ENCODE peak calls at places on chromosomes 11 and 22, in six cellular contexts. F is COR-L47, T is GM23338, L is sciatic nerve, M is ovary, C is AG10803. I is an unnamed sample.
A peak's percentile ranks its signal among the peaks of the same experiment; 100 is the strongest.

GRCh38 chr11:11537372-11537771 is 84.4 kb downstream of the GALNT18 start:
- DNase-seq in F (no peak), T (no peak), L (no peak), M (no peak), C (no peak), I (no peak)

GRCh38 chr11:128473631-128474030 is 113.7 kb downstream of the ETS1 start:
- DNase-seq in F (no peak), T (no peak), L (no peak), M (no peak), C (no peak), I (no peak)

GRCh38 chr11:77267910-77268309 is 33.6 kb downstream of the GDPD4 start:
- DNase-seq in F (no peak), T (no peak), L (no peak), M (no peak), C (peak; percentile 76), I (no peak)

GRCh38 chr11:15655552-15655951 is 540.8 kb downstream of the INSC start:
- DNase-seq in F (no peak), T (no peak), L (no peak), M (no peak), C (no peak), I (no peak)

GRCh38 chr11:126189109-126189929 is 22.1 kb downstream of the RPUSD4 start:
- DNase-seq in F (no peak), T (peak; percentile 12), L (no peak), M (no peak), C (no peak), I (no peak)

GRCh38 chr11:17430616-17431015 is 42.2 kb upstream of the KCNJ11 start:
- DNase-seq in F (no peak), T (no peak), L (no peak), M (no peak), C (no peak), I (no peak)

GRCh38 chr22:20396639-20397038 is 2.7 kb downstream of the ZNF74 start:
- DNase-seq in F (no peak), T (no peak), L (no peak), M (no peak), C (peak; percentile 67), I (no peak)

GRCh38 chr11:119372260-119373058 is 9.0 kb downstream of the USP2 start:
- DNase-seq in F (no peak), T (no peak), L (no peak), M (no peak), C (no peak), I (no peak)

GRCh38 chr11:2470495-2470894 is 25.7 kb downstream of the KCNQ1 start:
- DNase-seq in F (no peak), T (no peak), L (peak; percentile 5), M (no peak), C (no peak), I (no peak)

GRCh38 chr22:35611200-35611890 is 5.8 kb downstream of the MB start:
- DNase-seq in F (no peak), T (no peak), L (no peak), M (no peak), C (no peak), I (no peak)

GRCh38 chr11:47337229-47337924 is 15.1 kb downstream of the MYBPC3 start:
- DNase-seq in F (no peak), T (no peak), L (no peak), M (no peak), C (no peak), I (no peak)

GRCh38 chr11:107606122-107606521 is 15.2 kb downstream of the ELMOD1 start:
- DNase-seq in F (no peak), T (peak; percentile 59), L (no peak), M (no peak), C (no peak), I (no peak)

GRCh38 chr22:39472570-39473556 is 16.1 kb downstream of the MGAT3 start:
- DNase-seq in F (no peak), T (no peak), L (no peak), M (no peak), C (no peak), I (no peak)

GRCh38 chr11:61297341-61297740 is 2.2 kb upstream of the VWCE start:
- DNase-seq in F (no peak), T (no peak), L (no peak), M (peak; percentile 11), C (peak; percentile 77), I (no peak)

GRCh38 chr11:111379500-111380136 is 543 bp upstream of the POU2AF1 start:
- DNase-seq in F (no peak), T (no peak), L (no peak), M (no peak), C (no peak), I (peak; percentile 88)

GRCh38 chr22:26763633-26764295 is 106.4 kb downstream of the MIAT start:
- DNase-seq in F (peak; percentile 89), T (no peak), L (no peak), M (no peak), C (peak; percentile 83), I (peak; percentile 43)

GRCh38 chr11:35335226-35335625 is 84.1 kb downstream of the SLC1A2 start:
- DNase-seq in F (no peak), T (no peak), L (no peak), M (no peak), C (peak; percentile 89), I (no peak)

GRCh38 chr11:30478923-30479322 is 107.2 kb downstream of the MPPED2 start:
- DNase-seq in F (no peak), T (no peak), L (no peak), M (no peak), C (no peak), I (no peak)

GRCh38 chr11:73229321-73230275 is 11.5 kb downstream of the P2RY2 start:
- DNase-seq in F (no peak), T (no peak), L (peak; percentile 37), M (peak; percentile 46), C (no peak), I (no peak)

GRCh38 chr11:8988329-8989234 is 15.2 kb downstream of the NRIP3 start:
- DNase-seq in F (no peak), T (no peak), L (no peak), M (no peak), C (peak; percentile 50), I (no peak)

GRCh38 chr11:27540051-27540450 is 33.5 kb upstream of the LIN7C start:
- DNase-seq in F (no peak), T (no peak), L (no peak), M (no peak), C (no peak), I (no peak)

GRCh38 chr11:45322891-45323597 is 36.9 kb upstream of the SYT13 start:
- DNase-seq in F (no peak), T (no peak), L (no peak), M (no peak), C (no peak), I (no peak)

GRCh38 chr22:36644333-36644757 is 59.2 kb downstream of the CACNG2 start:
- DNase-seq in F (no peak), T (peak; percentile 93), L (no peak), M (no peak), C (peak; percentile 89), I (no peak)

GRCh38 chr11:66336234-66337102 is at the start of gene RIN1:
- DNase-seq in F (peak; percentile 67), T (peak; percentile 88), L (no peak), M (peak; percentile 73), C (peak; percentile 94), I (no peak)

GRCh38 chr22:42930810-42931420 is 73.8 kb upstream of the ARFGAP3 start:
- DNase-seq in F (no peak), T (no peak), L (no peak), M (no peak), C (peak; percentile 76), I (no peak)

GRCh38 chr11:133907216-133907615 is 49.6 kb downstream of the IGSF9B start:
- DNase-seq in F (no peak), T (no peak), L (no peak), M (no peak), C (no peak), I (no peak)

GRCh38 chr11:9760180-9760550 is 96.3 kb downstream of the SWAP70 start:
- DNase-seq in F (no peak), T (no peak), L (peak; percentile 92), M (peak; percentile 96), C (peak; percentile 99), I (no peak)

GRCh38 chr11:65810046-65810868 is 23.4 kb downstream of the OVOL1 start:
- DNase-seq in F (no peak), T (no peak), L (no peak), M (no peak), C (no peak), I (no peak)

GRCh38 chr22:48886604-48887393 is 940.9 kb downstream of the BRD1 start:
- DNase-seq in F (peak; percentile 90), T (no peak), L (peak; percentile 47), M (peak; percentile 17), C (no peak), I (no peak)

GRCh38 chr22:29871684-29872083 is 11.3 kb upstream of the MTMR3 start:
- DNase-seq in F (no peak), T (peak; percentile 19), L (no peak), M (no peak), C (no peak), I (peak; percentile 51)

GRCh38 chr11:62644220-62644619 is 2.2 kb downstream of the GANAB start:
- DNase-seq in F (no peak), T (no peak), L (no peak), M (no peak), C (no peak), I (no peak)